ENCODE peak calls at places on chromosomes 11 and 22, in four cellular contexts. P is upper lobe of left lung, V is A549, L is HepG2. H is an unnamed sample.

GRCh38 chr11:128684582-128685382 is 9.1 kb upstream of the FLI1 start:
- ATAC-seq in P (no peak), V (no peak), L (no peak), H (no peak)

GRCh38 chr11:114263510-114264170 is 32.6 kb upstream of the NNMT start:
- ATAC-seq in P (no peak), V (no peak), L (no peak), H (no peak)

GRCh38 chr11:93727985-93728791 is 13.1 kb downstream of the TAF1D start:
- ATAC-seq in P (no peak), V (peak), L (peak), H (peak)

GRCh38 chr11:17388609-17389204 is at the start of gene KCNJ11:
- ATAC-seq in P (no peak), V (peak), L (peak), H (peak)

GRCh38 chr11:117861151-117862018 is 15.1 kb downstream of the FXYD6 start:
- ATAC-seq in P (peak), V (no peak), L (no peak), H (peak)

GRCh38 chr11:10298342-10298741 is 4.3 kb upstream of the SBF2 start:
- ATAC-seq in P (peak), V (no peak), L (no peak), H (no peak)

GRCh38 chr11:1820463-1821325 is 14.1 kb upstream of the SYT8 start:
- ATAC-seq in P (no peak), V (no peak), L (no peak), H (no peak)

GRCh38 chr11:133697161-133697560 is 148.2 kb downstream of the SPATA19 start:
- ATAC-seq in P (no peak), V (no peak), L (no peak), H (no peak)

GRCh38 chr11:17012712-17013547 is 1.3 kb downstream of the PLEKHA7 start:
- ATAC-seq in P (peak), V (peak), L (peak), H (peak)

GRCh38 chr11:63343130-63343529 is 26.5 kb upstream of the SLC22A9 start:
- ATAC-seq in P (no peak), V (no peak), L (no peak), H (no peak)

GRCh38 chr11:11993814-11994213 is 14.6 kb downstream of the DKK3 start:
- ATAC-seq in P (no peak), V (peak), L (peak), H (peak)

GRCh38 chr11:103582351-103582909 is 454.0 kb upstream of the DDI1 start:
- ATAC-seq in P (no peak), V (no peak), L (no peak), H (no peak)

GRCh38 chr11:119310682-119311052 is 6.3 kb downstream of the MCAM start:
- ATAC-seq in P (no peak), V (no peak), L (no peak), H (no peak)

GRCh38 chr22:43400449-43400848 is 11.4 kb upstream of the MPPED1 start:
- ATAC-seq in P (no peak), V (no peak), L (no peak), H (no peak)

GRCh38 chr22:27377901-27378300 is 423.7 kb downstream of the MN1 start:
- ATAC-seq in P (no peak), V (no peak), L (no peak), H (no peak)

GRCh38 chr11:109971184-109971523 is 122.0 kb upstream of the ZC3H12C start:
- ATAC-seq in P (no peak), V (no peak), L (no peak), H (no peak)

GRCh38 chr22:30733081-30733680 is 38.5 kb downstream of the OSBP2 start:
- ATAC-seq in P (no peak), V (no peak), L (no peak), H (no peak)

GRCh38 chr11:27174672-27175210 is 134.1 kb downstream of the BBOX1 start:
- ATAC-seq in P (no peak), V (no peak), L (peak), H (no peak)

GRCh38 chr11:12204506-12204905 is 94.1 kb downstream of the MICAL2 start:
- ATAC-seq in P (no peak), V (no peak), L (no peak), H (no peak)

GRCh38 chr22:48319321-48320047 is 1508.2 kb downstream of the BRD1 start:
- ATAC-seq in P (peak), V (no peak), L (no peak), H (no peak)

GRCh38 chr11:69516526-69516925 is 35.1 kb downstream of the LINC01488 start:
- ATAC-seq in P (no peak), V (no peak), L (no peak), H (no peak)

GRCh38 chr11:76889414-76889975 is 28.8 kb downstream of the ACER3 start:
- ATAC-seq in P (no peak), V (no peak), L (peak), H (no peak)

GRCh38 chr22:25006354-25006753 is 53.8 kb downstream of the KIAA1671 start:
- ATAC-seq in P (no peak), V (no peak), L (no peak), H (no peak)

GRCh38 chr11:116533186-116533825 is 239.5 kb downstream of the BUD13 start:
- ATAC-seq in P (no peak), V (no peak), L (no peak), H (no peak)

GRCh38 chr11:132472411-132473205 is 1059.7 kb downstream of the OPCML start:
- ATAC-seq in P (no peak), V (no peak), L (no peak), H (no peak)
- TF ChIP-seq EP300 in P (no peak), V (no peak), L (no peak), H (no peak)

DNA sequence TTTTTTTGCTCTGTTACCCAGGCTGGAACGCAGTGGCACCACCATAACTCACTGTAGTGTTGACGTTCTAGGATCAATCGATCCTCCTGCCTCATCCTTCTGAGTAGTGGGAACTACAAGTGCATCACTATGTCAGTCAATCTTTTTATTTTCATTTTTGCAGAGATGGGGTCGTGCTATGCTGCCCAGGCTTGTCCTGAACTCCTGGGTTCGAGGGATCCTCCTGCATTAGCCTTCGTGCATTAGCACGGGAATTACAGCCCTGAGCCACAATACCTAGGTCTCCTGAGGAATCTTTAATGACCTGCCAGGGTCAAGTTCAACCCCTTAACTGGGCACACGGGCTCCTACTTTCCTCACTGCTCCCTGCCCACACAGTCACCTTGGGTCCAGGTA is 4.4 kb downstream of the APOL3 start:
- ATAC-seq in P (no peak), V (no peak), L (peak), H (no peak)
- H3K4me3 ChIP-seq in P (peak), V (no peak), L (peak), H (peak)

DNA sequence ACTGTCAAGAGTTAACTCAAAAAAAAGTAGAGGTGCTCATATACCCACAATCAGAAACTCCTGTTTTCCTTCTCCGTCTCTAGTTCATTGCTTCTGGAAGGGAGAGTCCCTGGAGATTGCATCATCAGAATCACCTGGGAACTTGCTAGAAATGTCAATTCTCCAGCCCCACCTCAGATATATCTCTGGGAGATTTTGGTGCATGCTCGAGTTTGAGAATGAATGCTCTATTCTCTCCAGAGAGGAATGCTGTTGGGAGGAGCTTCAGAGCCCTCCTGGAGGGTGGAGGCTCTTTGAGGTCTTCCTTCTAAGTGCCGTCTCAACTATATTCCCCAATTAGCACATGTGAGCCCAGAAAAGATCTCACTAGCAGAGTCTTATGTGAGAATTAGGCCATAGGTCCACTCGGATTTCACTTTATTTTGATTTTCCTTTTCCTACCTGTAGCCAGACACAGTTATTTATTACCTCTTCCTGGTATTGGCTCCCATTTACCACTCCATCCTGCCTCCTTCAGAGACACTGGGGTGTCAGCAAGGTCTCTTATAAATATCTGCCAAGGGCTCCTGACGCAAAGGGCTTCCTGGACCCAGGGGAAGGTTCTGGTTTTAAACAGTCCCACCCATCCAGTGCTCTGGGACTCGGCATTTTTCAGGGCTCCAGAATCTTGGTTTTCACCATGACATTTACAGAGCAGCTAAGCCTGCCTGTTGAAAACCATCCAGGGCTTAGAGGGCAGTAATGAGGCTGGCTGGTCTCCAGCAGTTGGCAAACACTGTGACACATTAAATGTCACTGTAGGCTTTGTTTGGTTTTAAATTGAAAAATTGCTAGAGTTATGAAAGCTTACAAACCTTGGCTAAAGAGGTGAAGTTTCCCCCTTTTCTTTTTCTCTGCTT is 136.2 kb downstream of the CD44 start:
- ATAC-seq in P (peak), V (peak), L (peak), H (peak)
- TF ChIP-seq CTCF in P (no peak), V (no peak), L (no peak), H (peak)

GRCh38 chr22:36397081-36397766 is 9.5 kb upstream of the MYH9 start:
- ATAC-seq in P (peak), V (peak), L (peak), H (peak)

GRCh38 chr22:36398602-36399472 is 11.1 kb upstream of the MYH9 start:
- ATAC-seq in P (no peak), V (peak), L (no peak), H (no peak)

GRCh38 chr22:36395061-36395849 is 7.5 kb upstream of the MYH9 start:
- ATAC-seq in P (no peak), V (no peak), L (no peak), H (no peak)

GRCh38 chr22:36397767-36398093 is 10.0 kb upstream of the MYH9 start:
- ATAC-seq in P (no peak), V (no peak), L (no peak), H (no peak)

DNA sequence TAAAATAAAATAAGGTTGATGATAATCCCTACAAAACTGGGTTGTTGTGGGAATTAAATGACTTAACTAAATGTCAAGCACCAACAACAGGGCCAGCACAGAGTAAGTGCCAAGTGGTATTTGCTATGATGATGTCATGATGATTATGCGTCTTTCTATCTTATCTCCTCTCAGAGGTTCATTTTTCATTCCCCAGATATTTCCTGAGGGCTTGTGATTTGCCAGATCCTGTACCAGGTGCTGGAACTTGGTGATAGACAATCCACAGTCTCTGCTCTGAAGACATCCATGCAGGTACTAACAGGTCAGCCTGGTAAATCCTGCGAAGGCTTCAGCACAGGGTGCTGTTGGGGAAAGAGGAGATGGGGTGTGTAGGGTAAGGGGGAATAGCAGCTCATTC is 8.2 kb upstream of the MYH9 start:
- ATAC-seq in P (no peak), V (peak), L (peak), H (no peak)
- TF ChIP-seq EP300 in P (no peak), V (no peak), L (no peak), H (no peak)

GRCh38 chr22:37577957-37578356 is 1.9 kb downstream of the LGALS2 start:
- ATAC-seq in P (no peak), V (no peak), L (no peak), H (no peak)
- H3K4me3 ChIP-seq in P (no peak), V (no peak), L (no peak), H (no peak)